ENCODE peak calls at places on chromosomes 6 and 20, in four cellular contexts. X, E, R and W are unnamed samples.

GRCh38 chr6:606829-607379 is 50.0 kb downstream of the HUS1B start:
- DNase-seq in X (no peak), E (no peak), R (no peak), W (no peak)

GRCh38 chr6:105786890-105787655 is 299.1 kb upstream of the PRDM1 start:
- DNase-seq in X (no peak), E (no peak), R (no peak), W (no peak)

GRCh38 chr6:3227363-3228045 is at the start of gene TUBB2B:
- DNase-seq in X (peak; percentile 86), E (peak; percentile 96), R (no peak), W (peak; percentile 92)

GRCh38 chr6:104814743-104815142 is 45.0 kb downstream of the HACE1 start:
- DNase-seq in X (no peak), E (no peak), R (no peak), W (no peak)

GRCh38 chr20:53608456-53609413 is 15.1 kb upstream of the ZNF217 start:
- DNase-seq in X (peak; percentile 64), E (peak; percentile 45), R (no peak), W (peak; percentile 80)

GRCh38 chr20:58374906-58375760 is 13.9 kb upstream of the VAPB start:
- DNase-seq in X (no peak), E (peak; percentile 92), R (no peak), W (no peak)

GRCh38 chr6:110430236-110430635 is 14.9 kb upstream of the DDO start:
- DNase-seq in X (no peak), E (peak; percentile 11), R (no peak), W (no peak)

GRCh38 chr6:101516553-101516952 is 123.0 kb downstream of the GRIK2 start:
- DNase-seq in X (no peak), E (no peak), R (no peak), W (no peak)

GRCh38 chr6:39416728-39417127 is 94.2 kb upstream of the KCNK16 start:
- DNase-seq in X (no peak), E (no peak), R (peak; percentile 49), W (peak; percentile 93)

GRCh38 chr6:155013457-155013876 is 18.4 kb downstream of the TIAM2 start:
- DNase-seq in X (no peak), E (no peak), R (no peak), W (no peak)

GRCh38 chr20:64109390-64109747 is 2.0 kb upstream of the NPBWR2 start:
- DNase-seq in X (no peak), E (peak; percentile 0), R (no peak), W (no peak)

GRCh38 chr20:47535994-47536393 is 34.3 kb downstream of the NCOA3 start:
- DNase-seq in X (no peak), E (no peak), R (no peak), W (no peak)

GRCh38 chr20:16392346-16392745 is 180.9 kb downstream of the KIF16B start:
- DNase-seq in X (no peak), E (no peak), R (no peak), W (no peak)

GRCh38 chr20:26167499-26167898 is 470.8 kb upstream of the ZNF337 start:
- DNase-seq in X (no peak), E (no peak), R (no peak), W (no peak)

GRCh38 chr6:29720863-29721262 is 2.4 kb upstream of the HLA-F start:
- DNase-seq in X (no peak), E (peak; percentile 76), R (no peak), W (no peak)
- TF ChIP-seq CTCF in X (no peak), E (peak; percentile 53), R (no peak), W (no peak)

DNA sequence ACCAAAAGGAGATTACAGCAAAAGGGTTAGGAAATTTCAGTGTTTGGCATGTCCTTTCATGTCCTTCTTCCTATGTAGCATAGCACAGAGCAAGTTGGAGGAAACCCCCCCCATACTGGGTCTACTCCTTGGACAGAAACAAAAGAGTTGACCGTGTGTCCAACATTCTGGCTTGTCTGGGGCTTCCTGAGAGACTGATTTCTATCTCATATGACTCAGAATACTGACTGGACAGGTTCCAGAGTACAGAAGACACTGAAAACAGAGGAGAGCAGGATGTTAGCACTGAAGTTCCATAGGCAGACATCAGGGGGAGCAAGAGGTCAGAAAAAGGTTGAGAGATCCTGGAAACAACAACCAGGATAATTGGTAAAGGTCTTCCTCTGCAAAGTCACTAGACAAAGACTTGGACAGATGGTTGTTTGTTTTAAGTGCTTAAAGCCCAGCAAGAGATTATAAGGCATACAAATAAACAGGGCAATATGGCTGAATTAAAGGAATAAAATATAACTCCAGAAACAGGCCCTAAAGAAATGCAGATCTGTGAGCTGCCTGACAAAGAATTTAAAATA is 48.4 kb downstream of the USP49 start:
- DNase-seq in X (no peak), E (peak; percentile 81), R (peak; percentile 69), W (no peak)
- TF ChIP-seq CTCF in X (peak; percentile 80), E (peak; percentile 83), R (peak; percentile 71), W (peak; percentile 83)

DNA sequence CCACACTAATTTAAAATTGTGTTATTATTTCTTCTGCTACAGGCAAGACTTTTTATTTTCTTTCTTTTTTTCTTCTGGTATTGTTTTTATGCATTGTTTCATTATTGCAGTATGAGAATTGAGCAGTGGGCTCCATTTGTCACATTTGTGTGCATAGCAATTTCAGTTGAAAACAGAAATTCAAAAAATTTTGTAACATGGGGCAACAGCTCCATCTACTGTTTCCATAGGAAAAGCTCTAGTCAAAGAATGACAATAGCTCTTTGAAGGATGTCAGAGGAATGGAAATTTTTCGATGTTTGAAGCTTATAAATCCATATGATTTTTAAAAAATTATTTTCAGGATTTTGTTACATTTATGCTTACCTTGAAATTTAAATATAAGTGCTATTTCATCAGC is 194.7 kb downstream of the COL9A1 start:
- DNase-seq in X (no peak), E (peak; percentile 57), R (no peak), W (no peak)
- TF ChIP-seq CTCF in X (peak; percentile 89), E (peak; percentile 87), R (peak; percentile 17), W (peak; percentile 81)

GRCh38 chr6:47452899-47453298 is 24.7 kb upstream of the CD2AP start:
- DNase-seq in X (no peak), E (no peak), R (no peak), W (no peak)
- TF ChIP-seq CTCF in X (no peak), E (no peak), R (no peak), W (no peak)

GRCh38 chr20:11502051-11502450 is 415.6 kb upstream of the BTBD3 start:
- DNase-seq in X (no peak), E (no peak), R (no peak), W (no peak)

GRCh38 chr20:11496382-11496781 is 421.3 kb upstream of the BTBD3 start:
- DNase-seq in X (no peak), E (no peak), R (no peak), W (no peak)

GRCh38 chr20:11492846-11493245 is 424.8 kb upstream of the BTBD3 start:
- DNase-seq in X (no peak), E (no peak), R (no peak), W (no peak)

GRCh38 chr20:11499235-11499634 is 418.5 kb upstream of the BTBD3 start:
- DNase-seq in X (no peak), E (no peak), R (no peak), W (no peak)

GRCh38 chr20:11497543-11497942 is 420.1 kb upstream of the BTBD3 start:
- DNase-seq in X (no peak), E (peak; percentile 3), R (no peak), W (no peak)
- TF ChIP-seq CTCF in X (no peak), E (no peak), R (no peak), W (no peak)